ENCODE peak calls at places on chromosomes 12 and 14, in five cellular contexts. C, F, Z, N and K are unnamed samples.

GRCh38 chr12:52005903-52006703 is 643 bp upstream of the TAMALIN start:
- DNase-seq in C (no peak), F (no peak), Z (peak), N (peak), K (peak)

GRCh38 chr14:85532981-85533820 is 3.3 kb downstream of the FLRT2 start:
- DNase-seq in C (peak), F (peak), Z (peak), N (no peak), K (peak)

GRCh38 chr12:68609955-68610434 is 704 bp upstream of the RAP1B start:
- DNase-seq in C (no peak), F (no peak), Z (no peak), N (no peak), K (peak)

GRCh38 chr12:123850246-123851134 is 88.4 kb downstream of the DNAH10 start:
- DNase-seq in C (no peak), F (no peak), Z (no peak), N (no peak), K (no peak)

GRCh38 chr12:113211160-113211559 is 10.1 kb upstream of the TPCN1 start:
- DNase-seq in C (no peak), F (no peak), Z (no peak), N (no peak), K (no peak)

GRCh38 chr12:63809566-63809965 is 29.9 kb downstream of the RXYLT1 start:
- DNase-seq in C (no peak), F (no peak), Z (no peak), N (no peak), K (no peak)

GRCh38 chr14:100608064-100608463 is 20.8 kb upstream of the BEGAIN start:
- DNase-seq in C (no peak), F (no peak), Z (no peak), N (no peak), K (no peak)

GRCh38 chr14:105885561-105886320 is 359.4 kb downstream of the TMEM121 start:
- DNase-seq in C (no peak), F (peak), Z (peak), N (peak), K (peak)

GRCh38 chr14:101125719-101126375 is 222.3 kb upstream of the RTL1 start:
- DNase-seq in C (no peak), F (no peak), Z (peak), N (no peak), K (no peak)

GRCh38 chr12:53274445-53274844 is 6.3 kb downstream of the ESPL1 start:
- DNase-seq in C (no peak), F (no peak), Z (no peak), N (no peak), K (no peak)

GRCh38 chr12:76029982-76030377 is 1.6 kb downstream of the PHLDA1 start:
- DNase-seq in C (no peak), F (peak), Z (no peak), N (no peak), K (no peak)

GRCh38 chr14:30193056-30193455 is 265.4 kb upstream of the PRKD1 start:
- DNase-seq in C (no peak), F (no peak), Z (no peak), N (no peak), K (no peak)

GRCh38 chr14:30196861-30197260 is 269.2 kb upstream of the PRKD1 start:
- DNase-seq in C (no peak), F (no peak), Z (no peak), N (no peak), K (no peak)

GRCh38 chr14:30195946-30196345 is 268.3 kb upstream of the PRKD1 start:
- DNase-seq in C (no peak), F (no peak), Z (no peak), N (no peak), K (no peak)

GRCh38 chr14:30193791-30194407 is 266.3 kb upstream of the PRKD1 start:
- DNase-seq in C (no peak), F (no peak), Z (no peak), N (no peak), K (no peak)

DNA sequence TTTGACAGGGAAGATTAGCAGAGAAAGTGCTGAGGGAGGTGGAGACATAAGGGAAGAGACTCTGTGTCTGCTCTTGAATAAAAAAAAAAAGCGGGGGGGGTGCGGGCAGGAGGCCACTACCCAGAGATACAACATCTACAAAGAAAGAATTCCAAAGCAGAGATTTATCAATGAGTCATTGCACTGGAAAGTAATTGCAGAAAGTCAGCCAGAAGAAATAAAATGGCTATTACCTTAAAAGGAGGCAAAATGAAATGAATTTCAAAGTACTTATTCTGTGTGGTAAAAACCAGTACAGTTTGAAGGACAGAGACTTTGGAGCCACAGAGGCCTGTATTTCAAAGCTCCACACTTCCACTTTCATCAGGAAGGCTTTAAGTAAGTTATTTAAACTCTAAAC is 267.1 kb upstream of the PRKD1 start:
- DNase-seq in C (no peak), F (no peak), Z (no peak), N (no peak), K (no peak)
- TF ChIP-seq POLR2A in C (no peak), F (no peak), Z (no peak), N (no peak), K (no peak)

GRCh38 chr14:92586966-92587365 is 73.4 kb downstream of the RIN3 start:
- DNase-seq in C (no peak), F (no peak), Z (no peak), N (no peak), K (no peak)

GRCh38 chr14:92591346-92591745 is 77.8 kb downstream of the RIN3 start:
- DNase-seq in C (no peak), F (no peak), Z (no peak), N (no peak), K (no peak)

GRCh38 chr14:92586001-92586947 is 72.7 kb downstream of the RIN3 start:
- DNase-seq in C (no peak), F (no peak), Z (no peak), N (no peak), K (no peak)

GRCh38 chr14:92590941-92591340 is 77.4 kb downstream of the RIN3 start:
- DNase-seq in C (no peak), F (no peak), Z (no peak), N (no peak), K (no peak)

DNA sequence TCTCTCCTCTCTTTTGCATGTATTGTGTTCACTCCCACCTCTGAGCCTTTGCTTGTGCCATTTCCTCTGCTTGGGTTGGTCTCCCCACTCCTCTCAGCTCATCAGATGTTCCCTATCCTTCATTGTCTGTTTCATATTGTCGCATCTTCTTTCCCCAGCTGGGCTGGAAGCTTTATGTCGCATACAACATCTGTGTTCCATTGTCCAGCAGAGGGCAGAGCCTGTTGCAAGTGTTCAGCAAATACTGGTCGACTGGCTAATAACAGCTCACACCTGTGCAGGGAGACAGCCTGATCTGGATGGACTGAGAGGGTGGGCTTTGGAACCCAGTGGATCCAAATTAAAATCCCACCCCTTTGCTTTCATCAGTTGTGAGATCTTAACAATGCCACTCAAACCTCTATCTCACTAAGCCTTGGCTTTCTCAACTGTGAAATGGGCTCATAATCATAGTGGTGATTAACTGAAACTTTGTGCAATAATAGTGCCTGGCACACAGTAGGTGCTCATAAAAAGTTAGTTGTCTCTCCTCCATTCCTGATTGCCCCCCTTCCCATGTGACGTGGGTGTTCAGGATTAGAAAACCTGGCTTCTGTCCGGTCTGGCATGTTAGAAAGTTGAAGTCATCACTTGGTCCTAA is 75.8 kb downstream of the RIN3 start:
- DNase-seq in C (no peak), F (no peak), Z (no peak), N (no peak), K (no peak)
- TF ChIP-seq CTCF in C (peak), F (no peak), Z (no peak), N (peak), K (no peak)

GRCh38 chr14:24442240-24443052 is at the start of gene SDR39U1:
- DNase-seq in C (peak), F (peak), Z (peak), N (peak), K (peak)
- TF ChIP-seq EP300 in C (no peak), F (peak), Z (no peak), N (no peak), K (peak)

GRCh38 chr12:130073721-130074120 is 88.5 kb upstream of the FZD10 start:
- DNase-seq in C (no peak), F (no peak), Z (no peak), N (no peak), K (no peak)

GRCh38 chr12:130068741-130069140 is 93.5 kb upstream of the FZD10 start:
- DNase-seq in C (no peak), F (no peak), Z (no peak), N (no peak), K (no peak)

GRCh38 chr12:130066742-130067141 is 95.5 kb upstream of the FZD10 start:
- DNase-seq in C (no peak), F (no peak), Z (no peak), N (no peak), K (no peak)

GRCh38 chr12:130074661-130075406 is 87.4 kb upstream of the FZD10 start:
- DNase-seq in C (no peak), F (no peak), Z (no peak), N (no peak), K (no peak)

GRCh38 chr12:130070017-130070653 is 92.1 kb upstream of the FZD10 start:
- DNase-seq in C (no peak), F (no peak), Z (no peak), N (no peak), K (no peak)
- TF ChIP-seq POLR2A in C (no peak), F (no peak), Z (no peak), N (no peak), K (no peak)

DNA sequence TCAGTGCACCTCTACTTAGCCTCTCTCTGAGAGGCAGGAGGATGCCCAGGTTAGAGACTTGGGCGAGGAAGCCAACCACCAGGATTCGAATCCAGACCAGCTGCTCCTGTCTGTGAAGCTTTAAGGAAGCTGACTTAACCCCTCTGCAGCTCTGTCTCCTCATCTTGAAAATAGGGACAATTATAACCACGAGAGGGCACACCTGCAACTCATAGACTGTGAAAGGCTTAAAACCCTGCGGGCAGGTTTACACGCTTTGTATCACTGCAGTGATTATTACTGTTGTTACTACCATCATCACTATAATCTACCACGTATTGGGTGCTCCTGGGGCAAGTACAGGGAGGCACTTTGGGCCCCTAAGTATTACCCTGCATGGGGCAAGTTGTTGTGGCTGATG is 379.8 kb downstream of the VRK1 start:
- DNase-seq in C (peak), F (no peak), Z (no peak), N (no peak), K (no peak)
- TF ChIP-seq CTCF in C (peak), F (no peak), Z (no peak), N (no peak), K (no peak)

DNA sequence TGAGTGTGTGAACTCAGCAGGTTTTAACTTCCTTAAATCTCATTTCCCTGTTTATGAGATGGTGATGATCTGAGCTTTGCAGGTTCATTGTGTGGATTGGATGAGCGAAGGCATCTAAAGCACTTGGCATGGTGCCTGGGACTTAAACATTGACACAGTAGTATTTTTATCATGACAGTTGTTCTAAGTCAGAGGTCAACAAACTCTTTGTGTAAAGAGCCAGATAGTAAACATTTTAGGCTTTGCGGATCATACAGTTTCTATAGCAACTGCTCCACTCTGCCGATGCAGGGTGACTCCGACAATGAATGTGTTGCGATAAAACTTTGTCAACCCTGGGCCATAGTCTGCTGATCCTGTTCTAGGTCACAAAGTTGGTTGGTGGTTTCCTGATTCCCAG is 25.2 kb downstream of the SLC24A4 start:
- DNase-seq in C (peak), F (no peak), Z (no peak), N (peak), K (no peak)
- TF ChIP-seq EP300 in C (no peak), F (no peak), Z (no peak), N (no peak), K (no peak)

GRCh38 chr14:91336093-91336450 is 81.5 kb downstream of the CCDC88C start:
- DNase-seq in C (no peak), F (no peak), Z (no peak), N (no peak), K (no peak)
- TF ChIP-seq POLR2A in C (no peak), F (no peak), Z (no peak), N (no peak), K (no peak)

GRCh38 chr12:46296822-46297221 is 28.0 kb upstream of the SLC38A1 start:
- DNase-seq in C (no peak), F (no peak), Z (no peak), N (no peak), K (no peak)

GRCh38 chr12:46292754-46293402 is 24.0 kb upstream of the SLC38A1 start:
- DNase-seq in C (no peak), F (no peak), Z (no peak), N (no peak), K (no peak)
- TF ChIP-seq CTCF in C (no peak), F (no peak), Z (no peak), N (no peak), K (no peak)